ENCODE peak calls at places on chromosome 4, in four cellular contexts. O, C, G and D are unnamed samples. For H3K36me3, the result is how much of the 10 kb centered on the place peaks cover.

GRCh38 chr4:84393193-84393592 is 105.9 kb downstream of the NKX6-1 start:
- DNase-seq in C (no peak), O (no peak), G (no peak), D (no peak)

GRCh38 chr4:139028191-139028661 is 12.6 kb downstream of the NOCT start:
- DNase-seq in O (peak), G (peak), C (peak), D (peak)

GRCh38 chr4:119728692-119729593 is 100.3 kb upstream of the PDE5A start:
- DNase-seq in C (no peak), G (no peak), O (no peak), D (no peak)

GRCh38 chr4:183214912-183215488 is 105.1 kb downstream of the CLDN22 start:
- DNase-seq in G (no peak), C (no peak), O (no peak), D (no peak)

GRCh38 chr4:94595880-94596483 is 144.2 kb downstream of the PDLIM5 start:
- DNase-seq in G (no peak), O (no peak), C (no peak), D (no peak)

GRCh38 chr4:102527695-102528094 is 26.5 kb downstream of the NFKB1 start:
- DNase-seq in G (no peak), C (no peak), O (no peak), D (no peak)

GRCh38 chr4:106263594-106264330 is 52.2 kb downstream of the TBCK start:
- DNase-seq in C (no peak), O (no peak), G (no peak), D (no peak)

GRCh38 chr4:96504386-96504785 is 664.5 kb downstream of the PDHA2 start:
- DNase-seq in G (no peak), O (no peak), C (no peak), D (no peak)

GRCh38 chr4:81509822-81510221 is 38.1 kb upstream of the RASGEF1B start:
- DNase-seq in O (no peak), C (no peak), G (no peak), D (no peak)

GRCh38 chr4:147975902-147976301 is 244.0 kb downstream of the ARHGAP10 start:
- DNase-seq in O (no peak), C (no peak), G (no peak), D (no peak)

GRCh38 chr4:147707892-147708672 is 23.8 kb upstream of the ARHGAP10 start:
- DNase-seq in C (peak), G (no peak), O (peak), D (peak)

GRCh38 chr4:40940764-40941163 is 191.0 kb downstream of the NSUN7 start:
- DNase-seq in C (peak), O (no peak), G (no peak), D (no peak)

GRCh38 chr4:70705146-70705855 is 16.5 kb upstream of the RUFY3 start:
- DNase-seq in C (peak), O (peak), G (peak), D (peak)

GRCh38 chr4:101356928-101357327 is 9.6 kb upstream of the PPP3CA start:
- DNase-seq in C (no peak), G (no peak), O (peak), D (no peak)

GRCh38 chr4:17680985-17681920 is 66.8 kb downstream of the MED28 start:
- DNase-seq in C (no peak), G (no peak), O (no peak), D (peak)

GRCh38 chr4:16227462-16227868 is 1.2 kb upstream of the TAPT1 start:
- DNase-seq in O (peak), C (peak), G (peak), D (peak)

GRCh38 chr4:1214101-1215095 is 34.5 kb downstream of the CTBP1 start:
- DNase-seq in C (peak), O (no peak), G (peak), D (no peak)

GRCh38 chr4:1213336-1213995 is 35.5 kb downstream of the CTBP1 start:
- DNase-seq in O (no peak), C (no peak), G (peak), D (no peak)

GRCh38 chr4:1211951-1212545 is 36.9 kb downstream of the CTBP1 start:
- DNase-seq in C (no peak), O (peak), G (peak), D (peak)

GRCh38 chr4:1211371-1211770 is 37.6 kb downstream of the CTBP1 start:
- DNase-seq in O (no peak), C (no peak), G (peak), D (no peak)

GRCh38 chr4:1212546-1213335 is 36.2 kb downstream of the CTBP1 start:
- DNase-seq in O (peak), G (peak), C (no peak), D (no peak)
- H3K36me3 ChIP-seq in O (under half), G (under half), C (under half), D (half or more)

GRCh38 chr4:152956167-152956566 is 20.0 kb downstream of the FHDC1 start:
- DNase-seq in O (no peak), C (no peak), G (no peak), D (no peak)

GRCh38 chr4:152961041-152961751 is 25.1 kb downstream of the FHDC1 start:
- DNase-seq in C (no peak), G (no peak), O (no peak), D (no peak)

GRCh38 chr4:152956650-152957436 is 20.7 kb downstream of the FHDC1 start:
- DNase-seq in C (no peak), O (peak), G (no peak), D (no peak)

GRCh38 chr4:152959080-152959479 is 23.0 kb downstream of the FHDC1 start:
- DNase-seq in G (no peak), C (no peak), O (no peak), D (no peak)

DNA sequence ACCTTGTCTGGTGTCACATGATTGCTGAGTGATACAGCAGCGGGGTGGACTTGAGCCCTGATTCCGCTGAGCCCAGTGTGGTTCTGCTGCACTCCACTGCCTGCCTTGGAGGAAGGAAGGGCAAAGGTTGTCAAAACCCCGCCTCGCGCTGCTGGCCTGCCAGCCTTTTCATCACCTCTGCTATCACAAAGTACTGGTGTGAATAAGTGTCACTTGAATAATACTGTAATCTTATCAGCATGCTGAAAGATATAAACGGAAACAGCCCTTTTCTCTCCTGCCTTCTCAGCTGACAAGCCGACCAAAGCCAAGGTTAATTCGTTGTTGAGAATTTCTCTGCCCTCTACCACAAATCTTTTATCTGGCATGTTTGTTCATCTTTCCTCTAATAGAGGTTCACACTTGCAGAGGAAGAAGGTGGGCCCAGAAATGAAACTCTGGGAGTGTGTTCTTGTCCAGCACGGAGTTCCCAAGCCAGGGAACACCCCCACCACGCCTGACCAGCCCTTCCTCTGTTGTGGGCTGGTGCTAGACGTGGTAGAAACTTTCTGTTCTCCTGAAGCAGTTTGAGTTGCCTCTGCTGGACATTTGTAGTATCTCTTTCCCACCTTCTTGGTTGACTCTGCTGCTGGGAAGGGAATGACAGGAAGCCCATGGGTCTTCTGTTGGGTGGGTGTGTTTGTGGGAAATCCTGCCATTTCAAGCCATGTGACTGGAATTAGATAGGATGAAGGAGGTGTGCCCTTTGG is 21.5 kb downstream of the FHDC1 start:
- DNase-seq in O (peak), G (peak), C (no peak), D (no peak)
- TF ChIP-seq CTCF in O (peak), G (no peak), C (no peak), D (no peak)

GRCh38 chr4:158535130-158535614 is 13.5 kb downstream of the RXFP1 start:
- DNase-seq in O (no peak), G (no peak), C (no peak), D (no peak)
- H3K36me3 ChIP-seq in O (under half), G (under half), C (under half), D (under half)

DNA sequence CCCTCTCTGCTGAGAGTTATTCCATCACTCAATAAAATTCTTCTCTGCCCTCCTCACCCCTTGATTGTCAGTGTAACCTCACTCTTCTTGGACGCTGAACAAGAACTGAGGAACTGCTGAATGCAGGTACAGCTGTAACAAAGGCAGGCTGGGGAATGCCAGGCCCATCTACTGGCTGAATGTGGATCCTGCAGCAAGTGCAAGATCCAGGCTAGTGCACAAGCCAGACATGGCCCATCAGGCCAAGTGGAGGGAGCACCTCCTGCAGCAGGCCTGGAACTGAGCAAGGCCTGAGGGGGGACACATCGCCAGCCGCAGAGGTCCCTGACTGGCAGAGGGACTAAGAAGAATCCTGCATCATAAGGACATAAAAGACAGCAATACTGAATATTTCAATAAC is 411.8 kb upstream of the PCDH10 start:
- DNase-seq in O (no peak), G (no peak), C (no peak), D (no peak)
- TF ChIP-seq CTCF in O (no peak), G (no peak), C (no peak), D (no peak)

DNA sequence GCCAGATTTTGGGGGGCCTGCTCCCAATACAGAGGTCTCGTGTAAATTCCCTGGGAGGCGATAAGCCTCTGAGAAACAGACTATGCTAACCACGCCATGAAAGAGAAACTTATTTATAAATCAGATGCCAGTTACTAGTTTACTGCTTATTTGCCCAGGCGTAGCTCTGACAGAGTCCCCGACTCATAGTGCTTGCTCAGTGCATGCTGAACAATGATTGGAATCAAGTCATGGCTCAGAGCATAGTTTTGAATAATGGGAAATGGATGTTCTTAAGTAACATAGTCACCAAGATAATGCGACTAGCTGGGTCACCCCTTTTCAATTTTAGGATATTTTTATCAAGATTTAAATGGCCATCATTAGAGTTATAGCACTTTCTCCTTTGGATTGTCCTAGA is 39.9 kb downstream of the HTT start:
- DNase-seq in C (no peak), G (no peak), O (no peak), D (no peak)
- H3K36me3 ChIP-seq in C (under half), G (under half), O (under half), D (under half)

DNA sequence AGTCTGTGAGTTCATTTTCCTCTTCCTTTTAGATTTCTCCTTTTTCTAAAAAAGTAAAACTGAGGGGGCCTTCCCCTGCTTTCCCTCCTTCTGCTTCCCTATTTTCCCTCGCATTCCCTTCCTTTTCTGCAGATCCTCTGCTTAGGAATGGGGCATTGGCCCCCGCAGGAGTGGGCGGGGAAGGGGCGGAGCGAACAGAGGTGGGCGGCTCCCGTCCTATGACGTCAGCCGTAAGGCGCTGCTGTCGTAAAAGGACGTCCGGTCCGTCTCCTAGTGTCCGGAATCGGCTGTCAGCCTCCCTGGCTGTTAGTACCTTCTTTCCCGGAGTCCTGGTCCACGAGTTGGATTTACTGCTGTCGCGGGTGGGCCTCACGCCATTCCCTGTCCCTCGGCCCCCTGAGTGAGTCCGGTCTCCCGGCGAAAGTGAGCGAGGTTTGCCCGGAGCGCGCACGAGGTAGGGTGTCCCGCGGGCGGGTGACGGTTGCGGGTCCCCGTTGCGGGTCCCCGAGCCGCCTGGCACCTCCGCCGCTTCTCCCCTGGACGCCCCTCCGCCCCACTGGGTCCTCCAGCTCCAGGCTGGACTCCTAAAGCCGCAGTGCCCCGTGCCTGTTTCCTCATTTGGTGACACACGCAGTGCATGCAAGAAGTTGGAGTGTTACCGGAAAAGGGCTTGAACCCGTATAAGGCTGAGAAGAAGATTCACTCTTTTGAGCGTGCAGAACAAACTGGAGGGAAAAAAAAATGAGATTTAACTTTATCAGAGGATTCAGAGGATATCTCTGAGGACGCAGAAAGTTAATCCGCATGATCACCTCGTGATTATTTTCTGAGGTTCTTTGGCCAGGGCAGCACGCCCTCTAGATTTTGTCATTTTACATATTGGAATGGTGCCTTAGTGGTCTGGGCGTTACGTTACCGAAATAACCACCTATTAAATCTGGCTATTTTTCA is at the start of gene ZNF330:
- DNase-seq in O (peak), G (peak), C (peak), D (peak)
- TF ChIP-seq CTCF in O (no peak), G (no peak), C (no peak), D (no peak)

DNA sequence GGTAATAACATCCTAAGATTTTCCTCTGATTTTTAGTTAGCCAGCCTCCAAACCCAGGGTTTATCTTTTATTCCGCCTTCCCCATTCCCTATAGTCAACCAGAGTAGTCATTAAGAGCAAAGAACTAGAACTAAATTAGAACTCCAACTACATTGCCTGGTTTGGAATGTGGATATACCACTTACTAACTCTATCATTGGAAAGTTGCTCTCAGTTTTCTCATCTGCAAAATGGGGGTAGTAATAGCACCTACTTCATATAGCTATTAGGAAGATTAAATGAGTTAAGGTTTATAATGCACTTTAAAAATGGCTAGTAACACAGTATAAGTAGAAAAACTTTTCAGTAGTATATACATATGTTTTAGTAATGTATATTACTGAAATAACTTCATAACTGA is 63.7 kb downstream of the ZAR1 start:
- DNase-seq in G (no peak), O (no peak), C (no peak), D (no peak)
- H3K36me3 ChIP-seq in G (under half), O (under half), C (under half), D (under half)

GRCh38 chr4:152385551-152385950 is 150.3 kb downstream of the FBXW7 start:
- DNase-seq in O (no peak), C (no peak), G (no peak), D (no peak)
- TF ChIP-seq CTCF in O (peak), C (peak), G (peak), D (peak)

GRCh38 chr4:114752404-114752803 is 153.8 kb downstream of the UGT8 start:
- DNase-seq in O (no peak), G (no peak), C (no peak), D (no peak)
- H3K36me3 ChIP-seq in O (under half), G (under half), C (under half), D (under half)